ENCODE peak calls at places on chromosomes 4 and X, in four cellular contexts. T is suprapubic skin, J is right lobe of liver, Q is testis. O is an unnamed sample.

GRCh38 chr4:120977435-120977997 is 55.0 kb upstream of the PRDM5 start:
- DNase-seq in T (no peak), Q (peak; percentile 41), J (no peak), O (peak; percentile 57)

GRCh38 chrX:1587161-1587560 is 4.2 kb upstream of the AKAP17A start:
- DNase-seq in J (no peak), T (no peak), Q (no peak), O (peak; percentile 37)

GRCh38 chrX:116204947-116205346 is 34.4 kb downstream of the AGTR2 start:
- DNase-seq in T (no peak), J (no peak), Q (no peak), O (no peak)

GRCh38 chrX:68801737-68802290 is 27.0 kb upstream of the EFNB1 start:
- DNase-seq in Q (no peak), J (no peak), T (no peak), O (peak; percentile 54)

GRCh38 chr4:19381068-19381467 is 870.6 kb upstream of the SLIT2 start:
- DNase-seq in J (no peak), T (no peak), Q (no peak), O (no peak)

GRCh38 chr4:101599620-101600019 is 190.9 kb upstream of the BANK1 start:
- DNase-seq in T (no peak), Q (no peak), J (no peak), O (no peak)

GRCh38 chr4:122205687-122206086 is 53.6 kb downstream of the BLTP1 start:
- DNase-seq in T (no peak), Q (no peak), J (no peak), O (no peak)

GRCh38 chr4:112272292-112272691 is 13.4 kb downstream of the TIFA start:
- DNase-seq in Q (no peak), T (no peak), J (no peak), O (no peak)

GRCh38 chrX:40897768-40898167 is 162.4 kb upstream of the MED14 start:
- DNase-seq in J (no peak), T (no peak), Q (no peak), O (no peak)

GRCh38 chrX:68599256-68600152 is 48.0 kb upstream of the STARD8 start:
- DNase-seq in T (no peak), J (no peak), Q (no peak), O (peak; percentile 49)

GRCh38 chr4:135718019-135718418 is 1516.4 kb upstream of the PABPC4L start:
- DNase-seq in T (no peak), J (no peak), Q (no peak), O (no peak)

GRCh38 chr4:24729041-24729730 is 66.2 kb upstream of the SOD3 start:
- DNase-seq in T (no peak), J (no peak), Q (no peak), O (no peak)
- H3K27ac ChIP-seq in T (no peak overlapping the region), J (no peak overlapping the region), Q (no peak overlapping the region), O (no peak overlapping the region)

GRCh38 chr4:170007113-170007512 is 19.1 kb downstream of the MFAP3L start:
- DNase-seq in Q (no peak), J (no peak), T (no peak), O (no peak)
- H3K27ac ChIP-seq in Q (no peak overlapping the region), J (no peak overlapping the region), T (no peak overlapping the region), O (no peak overlapping the region)

DNA sequence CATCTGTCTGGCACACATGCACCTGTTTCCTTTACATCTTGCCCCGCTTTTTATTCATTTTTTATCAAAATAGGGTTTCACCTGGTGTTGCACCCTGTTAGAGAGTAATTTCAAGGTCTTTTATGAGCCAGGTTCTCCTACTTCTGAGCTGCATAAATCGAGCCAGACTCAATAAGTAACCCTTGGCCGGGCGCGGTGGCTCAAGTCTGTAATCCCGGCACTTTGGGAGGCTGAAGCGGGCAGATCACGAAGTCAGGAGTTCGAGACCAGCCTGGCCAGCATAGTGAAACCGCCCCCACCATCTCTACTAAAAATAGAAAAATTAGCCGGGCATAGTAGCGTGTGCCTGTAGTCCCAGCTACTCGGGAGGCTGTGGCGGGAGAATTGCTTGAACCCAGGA is 1.0 kb upstream of the PPP2R3B start:
- DNase-seq in J (no peak), T (no peak), Q (no peak), O (peak; percentile 53)
- H3K27ac ChIP-seq in J (peak overlapping the region; percentile 99), T (peak overlapping the region; percentile 100), Q (no peak overlapping the region), O (no peak overlapping the region)

GRCh38 chr4:140754918-140755810 is 1.0 kb downstream of the TBC1D9 start:
- DNase-seq in J (no peak), Q (no peak), T (no peak), O (no peak)

GRCh38 chr4:140750470-140750869 is 5.7 kb downstream of the TBC1D9 start:
- DNase-seq in Q (no peak), T (no peak), J (no peak), O (no peak)

GRCh38 chr4:140756292-140757219 is at the start of gene TBC1D9:
- DNase-seq in Q (peak; percentile 89), J (peak; percentile 88), T (peak; percentile 89), O (peak; percentile 97)

GRCh38 chr4:140755811-140756291 is 334 bp downstream of the TBC1D9 start:
- DNase-seq in Q (peak; percentile 46), T (peak; percentile 70), J (peak; percentile 56), O (peak; percentile 84)

DNA sequence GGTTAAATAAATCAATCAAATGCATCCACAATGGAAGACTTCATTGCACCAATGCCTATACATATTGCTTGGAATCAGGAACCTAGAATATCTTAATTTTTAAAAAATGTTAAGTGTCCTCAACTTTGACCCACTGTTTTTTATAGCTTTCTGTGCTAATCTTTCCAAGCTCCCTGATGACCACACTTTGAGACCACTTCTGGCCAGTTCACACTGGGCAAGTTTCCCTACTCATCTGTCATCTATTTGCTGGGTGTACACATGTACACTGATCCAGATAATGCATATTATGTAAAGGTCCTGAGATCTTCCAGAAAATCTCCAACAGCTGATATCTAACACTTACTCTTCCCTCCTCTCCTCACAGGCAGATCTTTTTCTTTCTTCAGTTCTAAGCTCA is 3.5 kb downstream of the TBC1D9 start:
- DNase-seq in T (no peak), Q (no peak), J (no peak), O (no peak)
- H3K27ac ChIP-seq in T (no peak overlapping the region), Q (no peak overlapping the region), J (no peak overlapping the region), O (no peak overlapping the region)

GRCh38 chr4:158904815-158905214 is 136.0 kb downstream of the FNIP2 start:
- DNase-seq in Q (no peak), J (no peak), T (no peak), O (no peak)

GRCh38 chr4:158903472-158904043 is 134.7 kb downstream of the FNIP2 start:
- DNase-seq in Q (no peak), J (no peak), T (no peak), O (no peak)

GRCh38 chr4:158906073-158906472 is 137.2 kb downstream of the FNIP2 start:
- DNase-seq in J (no peak), T (no peak), Q (no peak), O (no peak)

GRCh38 chr4:158903079-158903456 is 134.2 kb downstream of the FNIP2 start:
- DNase-seq in J (no peak), Q (no peak), T (no peak), O (no peak)
- H3K27ac ChIP-seq in J (no peak overlapping the region), Q (no peak overlapping the region), T (no peak overlapping the region), O (no peak overlapping the region)

GRCh38 chr4:185654965-185655554 is 119.8 kb upstream of the PDLIM3 start:
- DNase-seq in Q (no peak), J (no peak), T (no peak), O (no peak)
- H3K27ac ChIP-seq in Q (no peak overlapping the region), J (no peak overlapping the region), T (no peak overlapping the region), O (no peak overlapping the region)

GRCh38 chr4:11441182-11441556 is 12.5 kb upstream of the HS3ST1 start:
- DNase-seq in J (no peak), Q (no peak), T (no peak), O (no peak)

GRCh38 chr4:11440481-11441181 is 11.9 kb upstream of the HS3ST1 start:
- DNase-seq in T (no peak), J (no peak), Q (no peak), O (no peak)

GRCh38 chr4:11436673-11437072 is 8.0 kb upstream of the HS3ST1 start:
- DNase-seq in T (no peak), Q (no peak), J (no peak), O (peak; percentile 76)

GRCh38 chr4:11439836-11440235 is 11.1 kb upstream of the HS3ST1 start:
- DNase-seq in J (no peak), T (no peak), Q (no peak), O (no peak)

GRCh38 chr4:11438647-11439046 is 10.0 kb upstream of the HS3ST1 start:
- DNase-seq in T (no peak), Q (no peak), J (no peak), O (no peak)
- H3K27ac ChIP-seq in T (no peak overlapping the region), Q (no peak overlapping the region), J (no peak overlapping the region), O (no peak overlapping the region)

DNA sequence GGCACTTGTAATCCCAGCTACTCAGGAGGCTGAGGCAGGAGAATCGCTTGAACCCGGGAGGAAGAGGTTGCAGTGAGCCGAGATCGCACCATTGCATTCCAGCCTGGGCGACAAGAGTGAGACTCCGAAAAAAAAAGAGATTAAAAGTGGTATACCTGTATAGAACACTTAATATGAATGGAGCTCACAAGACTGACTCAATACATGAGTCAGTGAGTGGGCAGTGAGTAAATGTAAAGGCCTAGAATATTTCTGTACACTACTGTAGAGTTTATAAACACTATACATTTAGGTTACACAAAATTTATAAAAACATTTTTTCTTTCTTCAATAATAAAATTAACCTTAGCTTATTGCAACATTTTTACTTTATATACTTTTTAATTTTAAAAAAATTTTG is 93.8 kb downstream of the CENPC start:
- DNase-seq in J (no peak), T (no peak), Q (no peak), O (no peak)
- H3K27ac ChIP-seq in J (no peak overlapping the region), T (no peak overlapping the region), Q (no peak overlapping the region), O (no peak overlapping the region)

GRCh38 chr4:7845493-7846124 is 94.1 kb downstream of the AFAP1 start:
- DNase-seq in T (no peak), Q (no peak), J (no peak), O (peak; percentile 68)
- H3K27ac ChIP-seq in T (no peak overlapping the region), Q (no peak overlapping the region), J (no peak overlapping the region), O (no peak overlapping the region)

DNA sequence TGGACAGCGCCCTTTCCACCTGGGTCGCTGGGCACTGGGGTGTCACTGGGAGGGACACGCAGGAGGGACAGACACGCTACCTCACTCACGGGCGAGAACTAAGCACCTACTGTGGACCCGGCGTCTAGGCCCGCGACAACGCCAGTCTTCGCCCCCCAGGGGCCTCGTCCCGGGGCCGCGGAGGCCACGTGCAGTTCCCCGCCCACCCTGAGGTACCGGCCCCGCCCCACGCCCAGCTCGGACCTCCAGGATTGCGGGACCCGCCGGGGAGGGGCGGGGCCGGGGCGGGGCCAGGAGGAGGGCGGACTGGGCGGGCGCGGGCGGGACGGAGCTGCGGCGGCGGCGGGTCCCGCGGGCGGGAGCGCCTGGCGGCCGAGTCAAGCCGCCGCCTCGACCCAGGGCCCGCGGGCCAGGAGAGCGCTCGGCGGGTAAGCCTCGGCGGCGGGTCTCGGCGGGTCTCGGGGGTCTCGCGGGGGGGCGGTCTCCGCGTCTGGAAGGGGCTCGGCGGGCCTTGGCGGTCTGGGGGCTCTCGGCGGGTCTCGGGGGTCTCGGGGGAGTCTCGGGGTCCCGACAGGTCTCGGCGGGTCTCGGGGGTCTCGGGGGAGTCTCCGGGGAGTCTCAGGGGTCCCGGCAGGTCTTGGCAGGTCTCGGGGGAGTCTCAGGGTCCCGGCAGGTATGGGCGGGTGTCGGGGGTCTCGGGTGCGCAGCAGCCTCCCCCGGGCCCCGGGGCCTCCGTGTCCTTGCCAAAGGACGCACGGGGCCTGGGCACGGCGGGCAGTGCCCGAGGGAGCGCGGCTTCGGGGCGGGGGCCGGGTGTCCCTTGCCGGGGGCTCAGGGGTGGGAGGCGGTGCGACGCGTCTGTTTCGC is at the start of gene SH3BP2:
- DNase-seq in Q (peak; percentile 85), T (peak; percentile 88), J (peak; percentile 94), O (peak; percentile 93)
- H3K27ac ChIP-seq in Q (peak within 1 kb of the TSS; percentile 62), T (peak within 1 kb of the TSS; percentile 84), J (peak within 1 kb of the TSS; percentile 90), O (no peak within 1 kb of the TSS)